ENCODE peak calls at places on chromosome 1, in eight cellular contexts. F is BJ; R is CD8-positive, alpha-beta T cell; X is esophagus squamous epithelium; Z is AG09319; I is AG08395; Q is NT2/D1; U is astrocyte of the spinal cord. D is an unnamed sample.

GRCh38 chr1:15617173-15617873 is at the start of gene DDI2:
- DNase-seq in U (peak), X (peak), I (peak), Z (peak), R (peak), Q (peak), F (peak), D (peak)

GRCh38 chr1:23273450-23274133 is 56.3 kb upstream of the HTR1D start:
- DNase-seq in F (peak), R (no peak), U (peak), X (no peak), Q (no peak), I (peak), Z (peak), D (peak)

GRCh38 chr1:29706936-29707335 is 470.6 kb downstream of the PTPRU start:
- DNase-seq in X (no peak), I (peak), Z (no peak), U (peak), Q (peak), F (no peak), R (no peak), D (no peak)

GRCh38 chr1:205976708-205977107 is 26.5 kb downstream of the RAB7B start:
- DNase-seq in Z (no peak), I (peak), U (peak), X (no peak), R (no peak), F (no peak), Q (peak), D (no peak)

GRCh38 chr1:221761354-221762002 is 19.6 kb upstream of the DUSP10 start:
- DNase-seq in Q (no peak), Z (no peak), X (no peak), R (no peak), F (no peak), I (no peak), U (no peak), D (no peak)

GRCh38 chr1:114342376-114342775 is 168.6 kb downstream of the TRIM33 start:
- DNase-seq in I (no peak), X (no peak), Z (no peak), Q (no peak), R (peak), U (no peak), F (no peak), D (no peak)

GRCh38 chr1:160260436-160261382 is 1.6 kb downstream of the DCAF8 start:
- DNase-seq in Z (peak), F (peak), I (peak), U (peak), Q (no peak), X (no peak), R (no peak), D (no peak)

GRCh38 chr1:231935856-231936255 is 309.3 kb downstream of the DISC1 start:
- DNase-seq in I (no peak), Z (no peak), Q (no peak), U (no peak), X (no peak), R (no peak), F (no peak), D (no peak)

GRCh38 chr1:65691152-65691900 is 101.4 kb upstream of the PDE4B start:
- DNase-seq in I (no peak), F (no peak), U (no peak), X (no peak), R (no peak), Q (no peak), Z (no peak), D (no peak)